ENCODE peak calls at places on chromosomes 4 and X, in nine cellular contexts. D is anterior cingulate cortex, Q is germinal center, H is heart right ventricle, C is ascending aorta, I is spleen, G is GM03348, S is immature natural killer cell, A is suprapubic skin. J is an unnamed sample.

GRCh38 chr4:138259801-138260200 is 17.7 kb upstream of the SLC7A11 start:
- DNase-seq in H (no peak), G (peak), C (no peak), Q (no peak), A (no peak), I (no peak), S (no peak), D (no peak), J (no peak)

GRCh38 chr4:113781439-113782040 is 20.0 kb upstream of the CAMK2D start:
- DNase-seq in S (peak), D (no peak), A (no peak), Q (peak), G (peak), I (no peak), H (no peak), C (no peak), J (no peak)

GRCh38 chr4:147326581-147326980 is 154.3 kb upstream of the EDNRA start:
- DNase-seq in H (no peak), D (no peak), G (no peak), C (no peak), A (no peak), S (no peak), I (no peak), Q (no peak), J (no peak)

GRCh38 chr4:131366724-131367123 is 1782.4 kb upstream of the PCDH10 start:
- DNase-seq in C (no peak), G (no peak), D (no peak), Q (no peak), H (no peak), S (no peak), I (no peak), A (no peak), J (no peak)

GRCh38 chr4:173231916-173232315 is 63.3 kb downstream of the GALNT7 start:
- DNase-seq in G (peak), A (no peak), Q (no peak), D (no peak), S (no peak), I (no peak), C (no peak), H (no peak), J (no peak)

GRCh38 chr4:137635596-137635995 is 103.3 kb upstream of the PCDH18 start:
- DNase-seq in S (no peak), Q (no peak), H (no peak), A (no peak), I (no peak), D (no peak), C (no peak), G (no peak), J (no peak)

GRCh38 chr4:95238554-95238953 is 310.2 kb downstream of the UNC5C start:
- DNase-seq in H (no peak), A (no peak), S (no peak), D (no peak), I (no peak), Q (no peak), G (no peak), C (no peak), J (no peak)

GRCh38 chr4:184104419-184105101 is 113.1 kb downstream of the ENPP6 start:
- DNase-seq in D (no peak), S (no peak), C (no peak), G (no peak), I (no peak), Q (no peak), A (no peak), H (no peak), J (peak)

GRCh38 chrX:7190157-7190556 is 42.2 kb upstream of the PUDP start:
- DNase-seq in I (no peak), C (no peak), D (no peak), S (no peak), G (no peak), A (no peak), Q (no peak), H (no peak), J (no peak)

GRCh38 chrX:118974908-118975671 is 672 bp downstream of the LONRF3 start:
- DNase-seq in A (peak), H (no peak), S (peak), I (peak), Q (peak), G (peak), D (peak), C (no peak), J (peak)

J was measured in upper lobe of left lung.